ENCODE peak calls at places on chromosomes 11 and 22, in five cellular contexts. L is CD4-positive, alpha-beta T cell; Y is mammary epithelial cell; C is CD8-positive, alpha-beta T cell; S is esophagus muscularis mucosa. J is an unnamed sample.

GRCh38 chr22:21764038-21764804 is 28.6 kb upstream of the YPEL1 start:
- DNase-seq in L (no peak), Y (no peak), C (no peak), S (no peak), J (no peak)

GRCh38 chr22:32920734-32921133 is 119.2 kb downstream of the TIMP3 start:
- DNase-seq in L (no peak), Y (no peak), C (no peak), S (no peak), J (no peak)

GRCh38 chr11:100445231-100445735 is 241.8 kb upstream of the ARHGAP42 start:
- DNase-seq in L (no peak), Y (peak; percentile 11), C (no peak), S (no peak), J (no peak)

GRCh38 chr22:48268771-48269552 is 1506.5 kb downstream of the TBC1D22A start:
- DNase-seq in L (no peak), Y (no peak), C (no peak), S (no peak), J (no peak)

GRCh38 chr11:28701760-28702449 is 593.7 kb downstream of the METTL15 start:
- DNase-seq in L (no peak), Y (peak; percentile 67), C (no peak), S (no peak), J (no peak)

GRCh38 chr11:102187416-102188125 is 77.3 kb downstream of the YAP1 start:
- DNase-seq in L (no peak), Y (no peak), C (no peak), S (no peak), J (no peak)

GRCh38 chr22:30002861-30003489 is 77.3 kb upstream of the HORMAD2 start:
- DNase-seq in L (no peak), Y (no peak), C (no peak), S (no peak), J (no peak)

GRCh38 chr22:19636696-19637355 is 77.5 kb upstream of the SEPTIN5 start:
- DNase-seq in L (no peak), Y (no peak), C (no peak), S (no peak), J (no peak)

GRCh38 chr22:44570476-44571445 is 72.7 kb upstream of the RTL6 start:
- DNase-seq in L (no peak), Y (no peak), C (no peak), S (no peak), J (no peak)

GRCh38 chr11:70029115-70029830 is 48.8 kb upstream of the ANO1 start:
- DNase-seq in L (no peak), Y (no peak), C (no peak), S (no peak), J (no peak)

GRCh38 chr22:45235851-45236342 is 4.8 kb downstream of the KIAA0930 start:
- DNase-seq in L (no peak), Y (no peak), C (no peak), S (no peak), J (no peak)

GRCh38 chr22:24683671-24684070 is 80.7 kb downstream of the GGT1 start:
- DNase-seq in L (no peak), Y (no peak), C (no peak), S (no peak), J (no peak)

GRCh38 chr22:42277988-42278776 is 7.7 kb upstream of the TCF20 start:
- DNase-seq in L (no peak), Y (no peak), C (no peak), S (no peak), J (no peak)

GRCh38 chr11:134535029-134536025 is 123.3 kb upstream of the B3GAT1 start:
- DNase-seq in L (no peak), Y (no peak), C (no peak), S (no peak), J (no peak)

GRCh38 chr22:24707477-24707816 is 67.1 kb downstream of the PIWIL3 start:
- DNase-seq in L (no peak), Y (no peak), C (no peak), S (no peak), J (no peak)

GRCh38 chr11:46322759-46323158 is 24.5 kb upstream of the DGKZ start:
- DNase-seq in L (no peak), Y (no peak), C (no peak), S (no peak), J (no peak)

GRCh38 chr11:111308140-111308539 is 9.8 kb downstream of the POU2AF3 start:
- DNase-seq in L (no peak), Y (no peak), C (no peak), S (peak; percentile 68), J (no peak)

GRCh38 chr11:36328956-36329673 is 33.0 kb downstream of the PRR5L start:
- DNase-seq in L (no peak), Y (no peak), C (no peak), S (peak; percentile 1), J (no peak)

GRCh38 chr11:2778630-2779498 is 79.1 kb upstream of the KCNQ1OT1 start:
- DNase-seq in L (no peak), Y (peak; percentile 30), C (peak; percentile 9), S (peak; percentile 92), J (no peak)

GRCh38 chr11:17129003-17129402 is 51.5 kb upstream of the RPS13 start:
- DNase-seq in L (no peak), Y (peak; percentile 3), C (no peak), S (no peak), J (no peak)

GRCh38 chr11:40130427-40130826 is 1329.0 kb downstream of the LRRC4C start:
- DNase-seq in L (no peak), Y (no peak), C (no peak), S (no peak), J (peak; percentile 25)

GRCh38 chr11:129292768-129293167 is 82.9 kb upstream of the BARX2 start:
- DNase-seq in L (no peak), Y (no peak), C (no peak), S (no peak), J (no peak)
- H3K27me3 ChIP-seq in L (peaks cover 10% of the 10 kb centered on the region), Y (peaks cover 3% of the 10 kb centered on the region), C (no peaks in the 10 kb centered on the region), S (no peaks in the 10 kb centered on the region), J (no peaks in the 10 kb centered on the region)

DNA sequence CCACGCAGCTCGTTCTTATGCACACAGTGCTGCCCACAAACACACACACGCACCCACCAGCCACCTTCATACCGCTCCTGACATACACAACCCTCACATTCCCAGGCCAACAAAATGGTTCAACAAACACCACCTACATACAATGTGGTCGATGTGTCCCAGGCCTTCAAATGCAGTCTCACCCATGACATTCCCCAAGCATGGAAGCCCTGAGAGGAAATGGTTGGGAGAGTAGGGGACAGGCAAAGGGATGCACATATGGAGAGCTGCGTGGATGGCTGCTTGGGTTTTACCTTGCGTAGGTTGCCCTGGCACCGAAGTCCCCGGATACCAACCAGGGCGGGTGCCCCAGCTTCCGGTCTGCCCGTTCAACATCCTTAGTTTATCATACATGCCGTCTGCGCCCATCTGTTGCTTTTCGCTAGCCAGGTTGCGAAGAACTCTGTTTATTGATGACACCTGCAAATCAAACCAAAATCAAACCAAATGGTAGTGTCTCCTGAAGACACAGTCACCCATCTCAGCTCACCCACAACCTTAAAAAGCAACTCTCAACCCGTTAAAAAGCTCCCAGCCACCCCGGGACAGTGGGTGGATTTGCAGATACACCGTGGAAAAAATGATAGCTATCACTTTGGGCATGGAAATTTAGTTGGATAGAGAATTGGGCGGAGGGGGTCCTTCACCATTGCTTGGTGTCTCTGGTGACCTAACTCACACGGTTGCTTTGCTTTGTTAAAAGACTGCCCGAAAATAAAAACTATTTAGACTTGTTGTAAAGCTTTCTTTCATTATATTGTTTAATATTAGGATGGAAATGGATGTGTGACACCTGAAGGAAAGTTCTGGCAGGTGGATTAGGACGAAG is 10.5 kb downstream of the PAX6 start:
- DNase-seq in L (no peak), Y (no peak), C (no peak), S (peak; percentile 83), J (no peak)
- H3K27me3 ChIP-seq in L (peaks cover 96% of the 10 kb centered on the region), Y (peaks cover 87% of the 10 kb centered on the region), C (peaks cover 66% of the 10 kb centered on the region), S (peaks cover 90% of the 10 kb centered on the region), J (peaks cover 88% of the 10 kb centered on the region)

DNA sequence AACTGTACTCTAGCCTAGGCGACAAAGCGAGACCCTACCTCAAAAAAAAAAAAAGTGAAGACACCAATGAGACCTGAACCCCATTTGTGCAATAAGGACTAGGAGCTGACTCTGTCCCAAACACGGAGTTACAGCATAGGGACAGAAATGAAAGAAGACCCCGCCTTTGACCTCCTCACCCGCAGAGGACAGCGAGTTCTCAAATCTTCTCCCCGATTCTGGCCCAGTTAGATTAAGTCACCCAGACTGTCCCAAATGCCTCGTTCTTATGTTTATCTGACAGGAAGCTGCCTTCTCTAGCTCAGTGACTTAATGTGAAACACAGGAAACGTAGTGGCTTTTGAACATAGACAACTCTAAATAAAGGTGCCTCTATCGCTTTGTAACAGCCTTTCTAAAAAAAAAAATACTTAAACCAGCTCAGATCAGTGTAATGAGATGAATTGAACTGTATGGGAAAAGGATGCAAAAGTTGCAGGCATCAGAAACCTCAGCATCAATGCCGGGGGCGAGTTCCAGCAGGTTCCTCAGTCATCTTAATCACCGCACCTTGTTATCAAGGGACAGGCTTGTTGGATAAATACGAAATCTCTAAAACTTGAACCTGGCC is 10.6 kb downstream of the MYH9 start:
- DNase-seq in L (peak; percentile 47), Y (no peak), C (no peak), S (no peak), J (no peak)
- H3K27me3 ChIP-seq in L (no peaks in the 10 kb centered on the region), Y (no peaks in the 10 kb centered on the region), C (no peaks in the 10 kb centered on the region), S (no peaks in the 10 kb centered on the region), J (no peaks in the 10 kb centered on the region)

DNA sequence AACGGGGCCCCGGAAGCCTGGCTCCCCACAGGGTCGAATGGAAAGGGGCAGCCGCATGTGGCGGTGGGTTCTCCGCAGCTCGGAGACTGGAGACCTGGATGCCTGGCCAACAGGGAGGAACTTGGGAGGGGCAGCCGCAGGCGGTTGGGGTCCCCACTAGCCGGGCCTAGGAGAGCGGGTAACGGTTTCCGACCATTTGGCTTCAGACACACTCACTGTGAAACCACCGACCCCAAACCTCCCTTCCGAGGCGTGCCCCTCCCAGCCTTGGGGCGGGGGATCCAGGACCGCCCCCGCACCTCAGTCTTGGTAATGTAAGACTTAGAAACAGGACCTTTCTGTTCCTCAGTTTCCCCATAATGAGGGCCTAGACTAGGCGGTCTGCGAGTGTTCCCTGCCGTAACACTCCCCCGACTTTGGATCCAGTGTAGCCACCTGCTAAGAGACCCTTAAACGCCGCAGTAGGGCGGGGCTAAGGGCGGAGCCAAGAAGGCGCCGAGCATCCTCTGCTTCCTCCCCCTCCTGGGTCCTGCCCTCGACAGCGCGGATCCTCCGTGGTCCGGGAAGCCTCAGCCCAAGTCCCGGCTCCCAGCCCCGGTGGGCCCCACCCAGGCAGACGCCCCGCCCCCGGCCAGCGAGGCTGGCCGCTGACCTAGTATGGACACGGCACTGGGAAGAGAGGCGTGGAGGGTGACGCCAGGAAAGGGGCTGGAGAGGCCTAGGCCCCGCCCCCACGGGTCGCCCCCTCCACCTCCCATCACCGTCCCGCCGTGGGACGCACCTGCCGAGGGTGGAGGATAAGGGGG is 1.8 kb upstream of the RASGRP2 start:
- DNase-seq in L (peak; percentile 78), Y (no peak), C (peak; percentile 83), S (peak; percentile 97), J (no peak)
- H3K27me3 ChIP-seq in L (no peaks in the 10 kb centered on the region), Y (peaks cover 18% of the 10 kb centered on the region), C (no peaks in the 10 kb centered on the region), S (no peaks in the 10 kb centered on the region), J (no peaks in the 10 kb centered on the region)